ENCODE peak calls at places on chromosomes 5 and 9, in seven cellular contexts. One of them, this sample, is unnamed.

GRCh38 chr5:132017738-132018625 is 6.5 kb upstream of the ACSL6 start:
- DNase-seq in WTC11: no peak
- DNase-seq in IMR-90: no peak
- DNase-seq in left ventricle myocardium inferior: no peak
- DNase-seq in cardiac fibroblast: no peak
- DNase-seq in epithelial cell of esophagus: no peak
- DNase-seq in HFFc6: no peak
- DNase-seq in this sample: no peak

GRCh38 chr5:38009754-38010386 is 170.0 kb upstream of the GDNF start:
- DNase-seq in left ventricle myocardium inferior: no peak
- DNase-seq in HFFc6: no peak
- DNase-seq in epithelial cell of esophagus: no peak
- DNase-seq in IMR-90: no peak
- DNase-seq in WTC11: no peak
- DNase-seq in cardiac fibroblast: no peak
- DNase-seq in this sample: no peak

GRCh38 chr5:89060768-89061167 is 177.8 kb upstream of the MEF2C start:
- DNase-seq in IMR-90: no peak
- DNase-seq in cardiac fibroblast: no peak
- DNase-seq in HFFc6: no peak
- DNase-seq in left ventricle myocardium inferior: no peak
- DNase-seq in WTC11: no peak
- DNase-seq in epithelial cell of esophagus: no peak
- DNase-seq in this sample: no peak

GRCh38 chr5:102975040-102975439 is 144.9 kb downstream of the GIN1 start:
- DNase-seq in left ventricle myocardium inferior: no peak
- DNase-seq in epithelial cell of esophagus: no peak
- DNase-seq in IMR-90: no peak
- DNase-seq in WTC11: no peak
- DNase-seq in cardiac fibroblast: no peak
- DNase-seq in HFFc6: no peak
- DNase-seq in this sample: peak

GRCh38 chr9:85162822-85163221 is 493.3 kb downstream of the NTRK2 start:
- DNase-seq in WTC11: no peak
- DNase-seq in HFFc6: no peak
- DNase-seq in epithelial cell of esophagus: no peak
- DNase-seq in left ventricle myocardium inferior: no peak
- DNase-seq in cardiac fibroblast: no peak
- DNase-seq in IMR-90: no peak
- DNase-seq in this sample: no peak

GRCh38 chr5:104598285-104598684 is 1035.7 kb upstream of the NUDT12 start:
- DNase-seq in HFFc6: no peak
- DNase-seq in cardiac fibroblast: no peak
- DNase-seq in left ventricle myocardium inferior: no peak
- DNase-seq in WTC11: no peak
- DNase-seq in IMR-90: no peak
- DNase-seq in epithelial cell of esophagus: no peak
- DNase-seq in this sample: no peak

GRCh38 chr9:109520475-109521132 is 22.5 kb upstream of the PTPN3 start:
- DNase-seq in IMR-90: peak
- DNase-seq in left ventricle myocardium inferior: peak
- DNase-seq in cardiac fibroblast: peak
- DNase-seq in epithelial cell of esophagus: peak
- DNase-seq in HFFc6: peak
- DNase-seq in WTC11: peak
- DNase-seq in this sample: peak

GRCh38 chr5:32942225-32942989 is 231.3 kb downstream of the NPR3 start:
- DNase-seq in epithelial cell of esophagus: peak
- DNase-seq in HFFc6: no peak
- DNase-seq in WTC11: peak
- DNase-seq in left ventricle myocardium inferior: no peak
- DNase-seq in cardiac fibroblast: peak
- DNase-seq in IMR-90: peak
- DNase-seq in this sample: peak

GRCh38 chr5:133635051-133635450 is 22.7 kb upstream of the FSTL4 start:
- DNase-seq in WTC11: no peak
- DNase-seq in left ventricle myocardium inferior: no peak
- DNase-seq in HFFc6: peak
- DNase-seq in epithelial cell of esophagus: peak
- DNase-seq in cardiac fibroblast: peak
- DNase-seq in IMR-90: peak
- DNase-seq in this sample: peak

GRCh38 chr5:122182491-122182921 is 53.2 kb downstream of the ZNF474 start:
- DNase-seq in left ventricle myocardium inferior: peak
- DNase-seq in HFFc6: peak
- DNase-seq in epithelial cell of esophagus: peak
- DNase-seq in IMR-90: peak
- DNase-seq in WTC11: peak
- DNase-seq in cardiac fibroblast: peak
- DNase-seq in this sample: peak

GRCh38 chr5:147490989-147491388 is 18.9 kb downstream of the DPYSL3 start:
- DNase-seq in epithelial cell of esophagus: no peak
- DNase-seq in IMR-90: no peak
- DNase-seq in WTC11: no peak
- DNase-seq in left ventricle myocardium inferior: no peak
- DNase-seq in cardiac fibroblast: peak
- DNase-seq in HFFc6: no peak
- DNase-seq in this sample: no peak

GRCh38 chr5:1951165-1951816 is 68.6 kb upstream of the IRX4 start:
- DNase-seq in WTC11: no peak
- DNase-seq in IMR-90: no peak
- DNase-seq in epithelial cell of esophagus: no peak
- DNase-seq in HFFc6: no peak
- DNase-seq in left ventricle myocardium inferior: no peak
- DNase-seq in cardiac fibroblast: no peak
- DNase-seq in this sample: no peak

GRCh38 chr5:72425995-72426394 is 81.2 kb downstream of the ZNF366 start:
- DNase-seq in cardiac fibroblast: no peak
- DNase-seq in WTC11: no peak
- DNase-seq in HFFc6: no peak
- DNase-seq in IMR-90: no peak
- DNase-seq in left ventricle myocardium inferior: no peak
- DNase-seq in epithelial cell of esophagus: no peak
- DNase-seq in this sample: no peak

GRCh38 chr5:139711852-139712171 is 63.7 kb downstream of the CXXC5 start:
- DNase-seq in IMR-90: no peak
- DNase-seq in WTC11: peak
- DNase-seq in epithelial cell of esophagus: no peak
- DNase-seq in left ventricle myocardium inferior: no peak
- DNase-seq in cardiac fibroblast: no peak
- DNase-seq in HFFc6: no peak
- DNase-seq in this sample: no peak

GRCh38 chr5:95591490-95591901 is 28.4 kb upstream of the GPR150 start:
- DNase-seq in WTC11: no peak
- DNase-seq in epithelial cell of esophagus: peak
- DNase-seq in HFFc6: peak
- DNase-seq in left ventricle myocardium inferior: no peak
- DNase-seq in IMR-90: peak
- DNase-seq in cardiac fibroblast: peak
- DNase-seq in this sample: peak

GRCh38 chr5:156411-157072 is 34.8 kb upstream of the LRRC14B start:
- DNase-seq in IMR-90: no peak
- DNase-seq in epithelial cell of esophagus: no peak
- DNase-seq in WTC11: no peak
- DNase-seq in cardiac fibroblast: no peak
- DNase-seq in left ventricle myocardium inferior: no peak
- DNase-seq in HFFc6: no peak
- DNase-seq in this sample: no peak

GRCh38 chr9:99870126-99870525 is 36.3 kb upstream of the STX17 start:
- DNase-seq in WTC11: no peak
- DNase-seq in epithelial cell of esophagus: no peak
- DNase-seq in cardiac fibroblast: peak
- DNase-seq in IMR-90: peak
- DNase-seq in left ventricle myocardium inferior: no peak
- DNase-seq in HFFc6: peak
- DNase-seq in this sample: peak

GRCh38 chr9:7273575-7273974 is 515.8 kb downstream of the KDM4C start:
- DNase-seq in left ventricle myocardium inferior: peak
- DNase-seq in WTC11: no peak
- DNase-seq in cardiac fibroblast: peak
- DNase-seq in IMR-90: peak
- DNase-seq in HFFc6: peak
- DNase-seq in epithelial cell of esophagus: peak
- DNase-seq in this sample: peak

GRCh38 chr9:134910146-134910545 is 7.6 kb downstream of the FCN1 start:
- DNase-seq in epithelial cell of esophagus: no peak
- DNase-seq in HFFc6: no peak
- DNase-seq in cardiac fibroblast: no peak
- DNase-seq in WTC11: no peak
- DNase-seq in left ventricle myocardium inferior: no peak
- DNase-seq in IMR-90: no peak
- DNase-seq in this sample: no peak

GRCh38 chr5:74517700-74518099 is 122.8 kb downstream of the ENC1 start:
- DNase-seq in HFFc6: peak
- DNase-seq in left ventricle myocardium inferior: no peak
- DNase-seq in cardiac fibroblast: peak
- DNase-seq in epithelial cell of esophagus: peak
- DNase-seq in IMR-90: peak
- DNase-seq in WTC11: no peak
- DNase-seq in this sample: peak

GRCh38 chr5:132218321-132218720 is 9.3 kb downstream of the P4HA2 start:
- DNase-seq in IMR-90: no peak
- DNase-seq in left ventricle myocardium inferior: no peak
- DNase-seq in HFFc6: no peak
- DNase-seq in cardiac fibroblast: no peak
- DNase-seq in epithelial cell of esophagus: no peak
- DNase-seq in WTC11: no peak
- DNase-seq in this sample: no peak

GRCh38 chr5:171810217-171810616 is 24.6 kb downstream of the SMIM23 start:
- DNase-seq in HFFc6: no peak
- DNase-seq in left ventricle myocardium inferior: no peak
- DNase-seq in WTC11: no peak
- DNase-seq in epithelial cell of esophagus: no peak
- DNase-seq in IMR-90: no peak
- DNase-seq in cardiac fibroblast: peak
- DNase-seq in this sample: no peak

GRCh38 chr5:172110921-172111873 is 76.8 kb downstream of the STK10 start:
- DNase-seq in left ventricle myocardium inferior: no peak
- DNase-seq in IMR-90: peak
- DNase-seq in WTC11: no peak
- DNase-seq in epithelial cell of esophagus: peak
- DNase-seq in HFFc6: peak
- DNase-seq in cardiac fibroblast: peak
- DNase-seq in this sample: peak

GRCh38 chr9:35232867-35233544 is 71.2 kb downstream of the UNC13B start:
- DNase-seq in left ventricle myocardium inferior: no peak
- DNase-seq in epithelial cell of esophagus: no peak
- DNase-seq in WTC11: no peak
- DNase-seq in IMR-90: no peak
- DNase-seq in HFFc6: no peak
- DNase-seq in cardiac fibroblast: no peak
- DNase-seq in this sample: no peak

GRCh38 chr5:146188358-146188757 is 5.9 kb upstream of the LARS1 start:
- DNase-seq in epithelial cell of esophagus: peak
- DNase-seq in left ventricle myocardium inferior: no peak
- DNase-seq in WTC11: no peak
- DNase-seq in IMR-90: peak
- DNase-seq in cardiac fibroblast: peak
- DNase-seq in HFFc6: peak
- DNase-seq in this sample: peak

GRCh38 chr9:126228779-126229444 is 97.7 kb upstream of the MVB12B start:
- DNase-seq in cardiac fibroblast: peak
- DNase-seq in HFFc6: peak
- DNase-seq in IMR-90: peak
- DNase-seq in epithelial cell of esophagus: peak
- DNase-seq in left ventricle myocardium inferior: peak
- DNase-seq in WTC11: peak
- DNase-seq in this sample: peak

GRCh38 chr5:34903260-34903659 is 12.0 kb downstream of the RAD1 start:
- DNase-seq in epithelial cell of esophagus: no peak
- DNase-seq in WTC11: no peak
- DNase-seq in IMR-90: no peak
- DNase-seq in cardiac fibroblast: no peak
- DNase-seq in HFFc6: no peak
- DNase-seq in left ventricle myocardium inferior: no peak
- DNase-seq in this sample: no peak

GRCh38 chr5:34900660-34901059 is 14.6 kb downstream of the RAD1 start:
- DNase-seq in HFFc6: no peak
- DNase-seq in epithelial cell of esophagus: no peak
- DNase-seq in cardiac fibroblast: no peak
- DNase-seq in WTC11: no peak
- DNase-seq in IMR-90: no peak
- DNase-seq in left ventricle myocardium inferior: no peak
- DNase-seq in this sample: no peak

GRCh38 chr5:34905564-34905963 is 9.7 kb downstream of the RAD1 start:
- DNase-seq in HFFc6: no peak
- DNase-seq in cardiac fibroblast: peak
- DNase-seq in WTC11: no peak
- DNase-seq in left ventricle myocardium inferior: no peak
- DNase-seq in epithelial cell of esophagus: peak
- DNase-seq in IMR-90: no peak
- DNase-seq in this sample: peak
- TF ChIP-seq CTCF in HFFc6: peak
- TF ChIP-seq CTCF in cardiac fibroblast: peak
- TF ChIP-seq CTCF in WTC11: no peak
- TF ChIP-seq CTCF in left ventricle myocardium inferior: peak
- TF ChIP-seq CTCF in epithelial cell of esophagus: peak
- TF ChIP-seq CTCF in IMR-90: peak
- TF ChIP-seq CTCF in this sample: peak

DNA sequence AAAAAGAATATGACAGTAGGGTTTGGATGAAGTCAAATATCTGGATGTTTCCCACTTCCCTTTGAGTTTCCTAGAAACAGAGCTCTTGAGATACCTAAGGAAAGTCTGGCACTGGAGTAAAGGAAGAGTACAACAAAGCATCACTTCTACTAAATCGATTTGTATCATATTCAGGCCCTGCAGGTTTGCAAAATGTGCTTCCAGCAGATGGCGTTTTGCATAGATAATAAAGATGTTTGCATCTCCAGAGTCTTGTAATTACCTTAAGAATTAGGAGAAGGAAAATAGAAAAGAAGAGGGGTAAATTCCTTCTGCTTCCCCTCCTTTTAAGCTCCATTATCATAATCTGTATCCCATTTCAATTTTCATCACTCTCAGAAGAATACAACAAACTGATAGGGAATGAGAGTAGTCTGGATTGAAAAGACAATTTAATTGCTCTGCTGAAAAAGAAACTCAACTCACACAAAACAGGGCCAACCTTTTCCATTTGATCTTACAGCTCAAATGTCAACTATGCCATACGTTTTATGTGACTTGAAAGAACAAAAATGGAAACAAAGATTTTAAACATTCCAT is 380.4 kb downstream of the PTPRD start:
- DNase-seq in WTC11: no peak
- DNase-seq in HFFc6: no peak
- DNase-seq in cardiac fibroblast: peak
- DNase-seq in IMR-90: peak
- DNase-seq in left ventricle myocardium inferior: no peak
- DNase-seq in epithelial cell of esophagus: peak
- DNase-seq in this sample: peak
- TF ChIP-seq CTCF in WTC11: no peak
- TF ChIP-seq CTCF in HFFc6: peak
- TF ChIP-seq CTCF in cardiac fibroblast: peak
- TF ChIP-seq CTCF in IMR-90: peak
- TF ChIP-seq CTCF in left ventricle myocardium inferior: peak
- TF ChIP-seq CTCF in epithelial cell of esophagus: peak
- TF ChIP-seq CTCF in this sample: peak

GRCh38 chr5:7518947-7519560 is 123.1 kb downstream of the ADCY2 start:
- DNase-seq in cardiac fibroblast: no peak
- DNase-seq in IMR-90: no peak
- DNase-seq in epithelial cell of esophagus: no peak
- DNase-seq in left ventricle myocardium inferior: no peak
- DNase-seq in WTC11: peak
- DNase-seq in HFFc6: no peak
- DNase-seq in this sample: no peak
- TF ChIP-seq CTCF in cardiac fibroblast: no peak
- TF ChIP-seq CTCF in IMR-90: no peak
- TF ChIP-seq CTCF in epithelial cell of esophagus: no peak
- TF ChIP-seq CTCF in left ventricle myocardium inferior: no peak
- TF ChIP-seq CTCF in WTC11: peak
- TF ChIP-seq CTCF in HFFc6: no peak
- TF ChIP-seq CTCF in this sample: no peak

GRCh38 chr9:87469833-87470465 is 27.7 kb upstream of the DAPK1 start:
- DNase-seq in left ventricle myocardium inferior: no peak
- DNase-seq in WTC11: no peak
- DNase-seq in cardiac fibroblast: no peak
- DNase-seq in HFFc6: no peak
- DNase-seq in epithelial cell of esophagus: no peak
- DNase-seq in IMR-90: no peak
- DNase-seq in this sample: no peak
- TF ChIP-seq CTCF in left ventricle myocardium inferior: no peak
- TF ChIP-seq CTCF in WTC11: no peak
- TF ChIP-seq CTCF in cardiac fibroblast: no peak
- TF ChIP-seq CTCF in HFFc6: no peak
- TF ChIP-seq CTCF in epithelial cell of esophagus: no peak
- TF ChIP-seq CTCF in IMR-90: no peak
- TF ChIP-seq CTCF in this sample: no peak

This sample was measured in fibroblast of mammary gland.